ENCODE peak calls at places on chromosomes 1 and 21, in nine cellular contexts. T, W, J, N, A, C, K, P and R are unnamed samples.

GRCh38 chr1:35032384-35032739 is 617 bp upstream of the ZMYM6 start:
- DNase-seq in T (no peak), W (no peak), J (no peak), N (no peak), A (no peak), C (no peak), K (no peak), P (no peak), R (no peak)

GRCh38 chr1:1610796-1611597 is 4.3 kb upstream of the MIB2 start:
- DNase-seq in T (no peak), W (no peak), J (no peak), N (no peak), A (no peak), C (no peak), K (no peak), P (peak), R (no peak)

GRCh38 chr21:42925114-42925907 is at the start of gene ERVH48-1:
- DNase-seq in T (no peak), W (no peak), J (no peak), N (no peak), A (no peak), C (no peak), K (no peak), P (no peak), R (no peak)

GRCh38 chr1:36834586-36834985 is 199.7 kb downstream of the GRIK3 start:
- DNase-seq in T (no peak), W (no peak), J (no peak), N (no peak), A (no peak), C (no peak), K (no peak), P (no peak), R (no peak)

GRCh38 chr1:39507230-39507928 is 15.9 kb downstream of the BMP8A start:
- DNase-seq in T (no peak), W (no peak), J (no peak), N (no peak), A (no peak), C (no peak), K (no peak), P (no peak), R (no peak)

GRCh38 chr1:242623118-242623517 is 98.6 kb upstream of the PLD5 start:
- DNase-seq in T (no peak), W (no peak), J (no peak), N (no peak), A (no peak), C (no peak), K (no peak), P (no peak), R (no peak)

GRCh38 chr21:44773291-44773932 is 28.2 kb downstream of the UBE2G2 start:
- DNase-seq in T (no peak), W (no peak), J (no peak), N (no peak), A (no peak), C (no peak), K (no peak), P (no peak), R (no peak)

GRCh38 chr1:89942825-89943658 is 51.9 kb upstream of the ZNF326 start:
- DNase-seq in T (no peak), W (no peak), J (no peak), N (no peak), A (no peak), C (no peak), K (no peak), P (no peak), R (no peak)

GRCh38 chr21:45018131-45019075 is 56.0 kb upstream of the ADARB1 start:
- DNase-seq in T (peak), W (no peak), J (peak), N (no peak), A (no peak), C (peak), K (no peak), P (no peak), R (no peak)

GRCh38 chr1:26323382-26323781 is 5.6 kb downstream of the CD52 start:
- DNase-seq in T (no peak), W (no peak), J (no peak), N (no peak), A (no peak), C (no peak), K (no peak), P (no peak), R (no peak)

GRCh38 chr1:156860113-156860638 is 489 bp upstream of the NTRK1 start:
- DNase-seq in T (peak), W (no peak), J (peak), N (peak), A (no peak), C (peak), K (peak), P (peak), R (no peak)

GRCh38 chr1:240501115-240501514 is 110.8 kb downstream of the GREM2 start:
- DNase-seq in T (no peak), W (no peak), J (no peak), N (no peak), A (no peak), C (no peak), K (no peak), P (no peak), R (no peak)

GRCh38 chr1:94773931-94774422 is 46.2 kb upstream of the SLC44A3 start:
- DNase-seq in T (no peak), W (peak), J (no peak), N (no peak), A (no peak), C (no peak), K (no peak), P (no peak), R (no peak)

GRCh38 chr1:20846461-20847374 is 59.6 kb upstream of the HP1BP3 start:
- DNase-seq in T (no peak), W (no peak), J (no peak), N (no peak), A (no peak), C (no peak), K (no peak), P (no peak), R (no peak)